ENCODE peak calls at places on chromosomes 2 and 18, in nine cellular contexts. M is pancreas; P is GM12865; E is adrenal gland; A is AG09319; C is CD4-positive, alpha-beta T cell; S is AG10803; N is fibroblast of lung; R is foreskin keratinocyte. J is an unnamed sample.

GRCh38 chr2:96251721-96252292 is 14.0 kb downstream of the TMEM127 start:
- DNase-seq in M (peak), P (peak), S (peak), N (peak), A (peak), E (peak), C (no peak), R (no peak), J (no peak)

GRCh38 chr2:187581125-187581896 is 27.1 kb upstream of the TFPI start:
- DNase-seq in C (no peak), E (peak), N (peak), R (no peak), M (no peak), P (peak), S (peak), A (peak), J (no peak)

GRCh38 chr2:64173156-64174135 is 29.2 kb upstream of the PELI1 start:
- DNase-seq in C (no peak), N (no peak), M (no peak), E (no peak), R (no peak), P (peak), S (no peak), A (no peak), J (no peak)

GRCh38 chr2:19673213-19673791 is 228.5 kb downstream of the TTC32 start:
- DNase-seq in S (peak), P (no peak), A (no peak), R (no peak), N (peak), M (no peak), C (no peak), E (no peak), J (no peak)

GRCh38 chr2:185208261-185208660 is 530.3 kb upstream of the FSIP2 start:
- DNase-seq in S (no peak), R (peak), A (no peak), E (no peak), P (peak), M (peak), N (peak), C (no peak), J (no peak)

GRCh38 chr2:95008311-95008710 is 17.2 kb upstream of the MAL start:
- DNase-seq in A (no peak), P (no peak), M (no peak), E (no peak), R (no peak), S (no peak), C (no peak), N (no peak), J (no peak)

GRCh38 chr2:69050802-69051201 is 37.8 kb downstream of the ANTXR1 start:
- DNase-seq in N (no peak), C (no peak), R (no peak), M (no peak), A (no peak), P (no peak), E (no peak), S (no peak), J (no peak)

GRCh38 chr2:114218368-114218767 is 224.1 kb upstream of the DPP10 start:
- DNase-seq in R (no peak), A (no peak), M (no peak), S (no peak), P (no peak), E (no peak), C (no peak), N (no peak), J (no peak)

GRCh38 chr2:171297951-171298350 is 135.8 kb downstream of the METTL8 start:
- DNase-seq in P (no peak), R (no peak), M (no peak), A (peak), C (no peak), S (peak), E (no peak), N (peak), J (no peak)

GRCh38 chr18:52339891-52340371 is at the start of gene DCC:
- DNase-seq in A (no peak), E (peak), S (peak), R (peak), P (peak), N (peak), C (no peak), M (peak), J (no peak)

GRCh38 chr2:8882094-8882493 is 44.7 kb upstream of the KIDINS220 start:
- DNase-seq in C (no peak), A (no peak), R (no peak), M (no peak), N (peak), S (peak), P (peak), E (no peak), J (no peak)

GRCh38 chr2:66925128-66925527 is 472.0 kb upstream of the ETAA1 start:
- DNase-seq in E (no peak), N (peak), P (no peak), A (no peak), C (no peak), S (peak), M (no peak), R (peak), J (no peak)

GRCh38 chr2:66805136-66805535 is 370.2 kb downstream of the MEIS1 start:
- DNase-seq in R (no peak), A (no peak), P (no peak), C (no peak), N (no peak), S (no peak), M (no peak), E (no peak), J (no peak)

GRCh38 chr18:5508821-5509220 is 35.0 kb downstream of the EPB41L3 start:
- DNase-seq in M (no peak), C (no peak), A (no peak), P (no peak), E (no peak), R (no peak), S (peak), N (no peak), J (no peak)

GRCh38 chr2:202084265-202084664 is 11.2 kb downstream of the KIAA2012 start:
- DNase-seq in A (no peak), S (no peak), R (no peak), N (peak), P (no peak), M (no peak), C (no peak), E (no peak), J (no peak)

GRCh38 chr2:224173210-224173609 is 134.1 kb upstream of the SERPINE2 start:
- DNase-seq in N (no peak), M (no peak), E (no peak), S (no peak), P (no peak), C (no peak), A (no peak), R (no peak), J (no peak)

GRCh38 chr2:72496479-72496878 is 329.4 kb downstream of the EXOC6B start:
- DNase-seq in E (no peak), C (no peak), R (no peak), S (no peak), N (no peak), M (no peak), A (no peak), P (no peak), J (no peak)

GRCh38 chr2:224630659-224631550 is 45.7 kb upstream of the CUL3 start:
- DNase-seq in R (peak), S (no peak), E (no peak), N (no peak), A (no peak), C (no peak), P (no peak), M (no peak), J (no peak)

GRCh38 chr2:237874585-237875161 is 15.2 kb downstream of the RAMP1 start:
- DNase-seq in S (peak), A (no peak), N (peak), R (peak), C (no peak), E (no peak), P (no peak), M (no peak), J (no peak)

DNA sequence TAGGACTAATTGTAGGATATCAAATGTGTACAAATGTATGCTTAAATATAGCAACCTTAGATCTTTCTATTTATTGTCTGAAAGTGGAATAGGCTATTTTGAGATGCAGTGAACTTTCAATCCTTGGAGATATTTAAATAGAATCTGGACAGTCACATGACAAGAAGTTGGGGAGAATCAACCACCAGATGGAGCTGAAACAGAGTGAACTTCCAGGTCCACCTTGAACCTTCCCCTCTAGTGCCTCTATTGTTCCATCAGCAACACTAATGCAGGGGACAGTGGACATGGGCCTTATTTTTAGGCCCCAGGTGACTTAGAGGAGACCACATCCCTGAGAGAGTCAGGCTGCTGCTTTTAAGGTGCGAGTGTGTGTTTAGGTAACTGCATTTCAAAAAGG is 37.0 kb upstream of the CRIM1 start:
- DNase-seq in R (no peak), S (peak), N (no peak), E (no peak), C (no peak), M (no peak), A (no peak), P (no peak), J (no peak)
- TF ChIP-seq CTCF in R (peak), S (peak), N (peak), E (peak), C (no peak), M (no peak), A (peak), P (no peak), J (no peak)

DNA sequence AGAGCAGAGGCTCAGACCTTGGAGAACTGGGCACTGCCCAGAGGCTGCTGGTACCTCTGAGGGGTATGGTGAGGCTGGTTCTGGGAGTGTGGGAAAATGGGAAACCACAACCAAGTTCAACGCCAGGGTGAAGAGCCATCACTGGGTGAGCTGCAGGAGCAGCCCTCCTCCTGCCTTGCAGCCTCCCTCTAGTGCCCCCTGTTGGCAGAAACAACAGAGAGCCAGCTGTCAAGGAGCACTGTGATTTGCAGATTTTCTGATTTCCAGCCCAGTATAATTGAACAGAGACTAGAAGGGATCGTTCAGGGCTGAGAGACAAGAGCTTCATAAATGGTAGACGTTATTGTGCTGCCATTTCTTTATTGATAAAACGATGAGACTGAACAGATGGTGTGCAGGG is 50.5 kb downstream of the MAPK4 start:
- DNase-seq in M (no peak), R (no peak), A (no peak), C (no peak), S (no peak), E (no peak), P (peak), N (no peak), J (no peak)
- TF ChIP-seq CTCF in M (no peak), R (peak), A (no peak), C (no peak), S (no peak), E (no peak), P (peak), N (no peak), J (no peak)

GRCh38 chr2:122300758-122301157 is 545.3 kb downstream of the TSN start:
- DNase-seq in E (no peak), R (no peak), M (no peak), P (peak), C (no peak), N (no peak), S (no peak), A (no peak), J (no peak)
- TF ChIP-seq CTCF in E (no peak), R (no peak), M (no peak), P (peak), C (no peak), N (no peak), S (no peak), A (no peak), J (no peak)

DNA sequence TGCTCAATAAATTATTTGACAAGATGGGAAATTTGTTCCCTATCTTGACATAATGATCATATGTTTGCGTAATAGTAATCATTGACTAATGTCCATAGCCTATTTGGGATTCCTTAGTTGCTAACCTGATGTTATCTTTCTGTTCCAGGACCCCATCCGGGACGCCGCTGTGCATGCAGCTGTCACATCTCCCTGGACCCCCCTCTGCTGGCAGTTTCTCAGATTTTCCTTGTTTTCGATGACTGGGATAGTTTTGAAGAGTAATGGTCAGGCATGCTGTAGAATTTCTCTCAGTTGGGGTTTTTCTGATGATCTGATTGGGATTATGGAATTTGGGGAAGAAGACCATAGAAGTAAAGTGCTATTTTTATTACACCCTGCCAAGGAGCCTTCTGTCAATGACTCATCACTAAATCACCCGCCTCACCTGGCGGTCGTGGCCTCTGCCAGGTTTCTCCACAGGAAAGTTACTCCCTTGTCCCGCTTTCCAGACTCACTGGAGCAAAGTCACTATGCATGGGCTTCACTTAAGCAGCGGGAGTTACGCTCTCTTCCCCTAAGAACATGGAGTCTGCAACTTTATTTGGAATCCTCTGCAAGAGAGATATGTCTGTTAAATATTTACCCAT is 19.9 kb upstream of the TMEM18 start:
- DNase-seq in M (no peak), E (no peak), C (no peak), R (no peak), S (no peak), A (no peak), P (no peak), N (no peak), J (no peak)
- TF ChIP-seq CTCF in M (no peak), E (no peak), C (no peak), R (no peak), S (no peak), A (no peak), P (no peak), N (no peak), J (no peak)

GRCh38 chr2:120278901-120279300 is 26.2 kb downstream of the RALB start:
- DNase-seq in S (no peak), E (no peak), P (no peak), A (no peak), R (no peak), N (no peak), M (no peak), C (no peak), J (no peak)

GRCh38 chr2:120287183-120288015 is 34.7 kb downstream of the RALB start:
- DNase-seq in C (no peak), R (peak), A (peak), P (peak), N (peak), M (no peak), S (peak), E (no peak), J (no peak)

GRCh38 chr2:120279708-120280107 is 27.1 kb downstream of the RALB start:
- DNase-seq in S (no peak), M (no peak), E (no peak), R (no peak), A (no peak), N (no peak), C (no peak), P (no peak), J (no peak)

GRCh38 chr2:120288016-120288373 is 35.3 kb downstream of the RALB start:
- DNase-seq in S (no peak), R (no peak), M (no peak), E (no peak), N (no peak), C (no peak), P (no peak), A (no peak), J (no peak)

DNA sequence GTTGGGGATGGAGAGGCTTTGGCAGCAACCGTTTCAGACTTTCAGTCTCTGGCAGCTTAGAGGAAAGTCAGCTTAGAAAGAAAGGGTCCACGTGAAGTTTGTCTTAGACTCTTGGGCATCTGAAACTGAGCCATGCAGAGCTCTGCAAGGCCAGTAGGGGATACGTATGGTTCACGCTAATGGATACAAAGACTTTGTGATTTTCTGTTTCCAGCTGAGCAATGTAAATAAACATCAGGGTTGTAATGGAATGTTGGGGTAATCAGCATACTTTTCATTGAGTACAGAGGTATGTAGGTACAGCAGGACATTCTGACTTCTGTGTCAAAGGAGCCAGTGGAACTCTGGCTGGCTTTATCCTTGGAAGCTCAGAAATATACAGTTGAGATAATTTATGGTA is 31.0 kb downstream of the RALB start:
- DNase-seq in R (no peak), A (no peak), N (peak), P (no peak), S (no peak), E (no peak), M (no peak), C (no peak), J (no peak)
- TF ChIP-seq CTCF in R (peak), A (no peak), N (peak), P (no peak), S (no peak), E (no peak), M (no peak), C (no peak), J (no peak)

GRCh38 chr2:127528487-127528886 is 2.2 kb upstream of the IWS1 start:
- DNase-seq in S (no peak), P (no peak), C (no peak), R (no peak), M (no peak), E (no peak), A (no peak), N (no peak), J (no peak)

GRCh38 chr2:127525692-127526141 is 572 bp downstream of the IWS1 start:
- DNase-seq in E (peak), P (peak), A (peak), R (no peak), M (no peak), N (peak), S (peak), C (no peak), J (no peak)

GRCh38 chr2:127526940-127527804 is 883 bp upstream of the IWS1 start:
- DNase-seq in E (no peak), R (peak), N (no peak), A (no peak), P (no peak), C (no peak), S (no peak), M (no peak), J (no peak)

GRCh38 chr2:127523269-127523930 is 2.9 kb downstream of the IWS1 start:
- DNase-seq in E (no peak), M (no peak), R (no peak), S (no peak), C (no peak), P (no peak), A (no peak), N (no peak), J (no peak)

GRCh38 chr2:127526142-127526939 is at the start of gene IWS1:
- DNase-seq in N (peak), P (peak), R (peak), E (peak), M (peak), A (peak), C (peak), S (peak), J (peak)
- TF ChIP-seq CTCF in N (no peak), P (peak), R (peak), E (peak), M (peak), A (no peak), C (no peak), S (no peak), J (no peak)

GRCh38 chr2:199455533-199456382 is 2.0 kb downstream of the SATB2 start:
- DNase-seq in R (no peak), P (no peak), E (no peak), C (no peak), M (peak), N (peak), A (no peak), S (peak), J (no peak)
- TF ChIP-seq CTCF in R (no peak), P (no peak), E (no peak), C (no peak), M (no peak), N (no peak), A (no peak), S (no peak), J (no peak)

J was measured in omental fat pad.